ENCODE peak calls at places on chromosomes 13 and 19, in seven cellular contexts. Q, W, I, D, T, Z and F are unnamed samples.

GRCh38 chr13:40438999-40439797 is 227.2 kb downstream of the FOXO1 start:
- DNase-seq in Q (no peak), W (no peak), I (no peak), D (no peak), T (no peak), Z (peak; percentile 56), F (no peak)

GRCh38 chr13:75299913-75300862 is 181.8 kb downstream of the TBC1D4 start:
- DNase-seq in Q (no peak), W (no peak), I (no peak), D (no peak), T (no peak), Z (peak; percentile 39), F (no peak)

GRCh38 chr13:20684535-20684934 is 19.0 kb upstream of the IL17D start:
- DNase-seq in Q (no peak), W (no peak), I (no peak), D (no peak), T (no peak), Z (peak; percentile 61), F (no peak)

GRCh38 chr19:55594996-55595530 is 4.3 kb downstream of the FIZ1 start:
- DNase-seq in Q (no peak), W (no peak), I (no peak), D (no peak), T (no peak), Z (no peak), F (no peak)

GRCh38 chr19:3496392-3497273 is 3.8 kb downstream of the DOHH start:
- DNase-seq in Q (no peak), W (no peak), I (no peak), D (no peak), T (no peak), Z (no peak), F (no peak)

GRCh38 chr19:53308339-53308811 is 25.2 kb upstream of the ZNF845 start:
- DNase-seq in Q (no peak), W (peak; percentile 61), I (no peak), D (no peak), T (no peak), Z (peak; percentile 22), F (no peak)

GRCh38 chr13:95921485-95921884 is 131.7 kb downstream of the UGGT2 start:
- DNase-seq in Q (no peak), W (no peak), I (no peak), D (no peak), T (no peak), Z (no peak), F (no peak)

GRCh38 chr13:110250258-110250891 is 56.6 kb downstream of the COL4A1 start:
- DNase-seq in Q (no peak), W (no peak), I (no peak), D (no peak), T (peak; percentile 23), Z (peak; percentile 91), F (peak; percentile 39)

GRCh38 chr13:79407349-79407979 is 1.4 kb upstream of the RBM26 start:
- DNase-seq in Q (no peak), W (no peak), I (no peak), D (no peak), T (no peak), Z (no peak), F (no peak)

GRCh38 chr13:50989476-50989875 is 79.9 kb downstream of the RNASEH2B start:
- DNase-seq in Q (no peak), W (no peak), I (no peak), D (no peak), T (no peak), Z (peak; percentile 42), F (no peak)

GRCh38 chr13:113941571-113942191 is 32.2 kb downstream of the C13orf46 start:
- DNase-seq in Q (no peak), W (no peak), I (no peak), D (no peak), T (no peak), Z (no peak), F (peak; percentile 36)

GRCh38 chr13:100789968-100790367 is 115.4 kb upstream of the TMTC4 start:
- DNase-seq in Q (no peak), W (no peak), I (no peak), D (no peak), T (no peak), Z (no peak), F (no peak)

GRCh38 chr13:97435794-97436193 is 1.8 kb downstream of the RAP2A start:
- DNase-seq in Q (no peak), W (no peak), I (no peak), D (no peak), T (no peak), Z (peak; percentile 19), F (no peak)

GRCh38 chr13:20843177-20843576 is 59.4 kb downstream of the XPO4 start:
- DNase-seq in Q (no peak), W (no peak), I (no peak), D (no peak), T (no peak), Z (peak; percentile 82), F (no peak)

GRCh38 chr13:48411281-48412099 is 1.4 kb downstream of the LPAR6 start:
- DNase-seq in Q (no peak), W (peak; percentile 67), I (no peak), D (no peak), T (no peak), Z (no peak), F (no peak)

GRCh38 chr13:52141299-52141698 is 12.4 kb upstream of the NEK5 start:
- DNase-seq in Q (no peak), W (no peak), I (no peak), D (no peak), T (no peak), Z (no peak), F (no peak)

GRCh38 chr19:32669205-32669785 is 5.7 kb downstream of the ANKRD27 start:
- DNase-seq in Q (no peak), W (no peak), I (no peak), D (no peak), T (no peak), Z (no peak), F (no peak)

GRCh38 chr13:36888645-36889044 is 31.4 kb downstream of the SMAD9 start:
- DNase-seq in Q (no peak), W (no peak), I (no peak), D (no peak), T (no peak), Z (no peak), F (no peak)

GRCh38 chr13:76223565-76223964 is 587.4 kb downstream of the LMO7 start:
- DNase-seq in Q (no peak), W (no peak), I (no peak), D (no peak), T (no peak), Z (no peak), F (no peak)

GRCh38 chr13:50119593-50119992 is 104.3 kb downstream of the KCNRG start:
- DNase-seq in Q (no peak), W (no peak), I (no peak), D (no peak), T (no peak), Z (peak; percentile 65), F (no peak)

DNA sequence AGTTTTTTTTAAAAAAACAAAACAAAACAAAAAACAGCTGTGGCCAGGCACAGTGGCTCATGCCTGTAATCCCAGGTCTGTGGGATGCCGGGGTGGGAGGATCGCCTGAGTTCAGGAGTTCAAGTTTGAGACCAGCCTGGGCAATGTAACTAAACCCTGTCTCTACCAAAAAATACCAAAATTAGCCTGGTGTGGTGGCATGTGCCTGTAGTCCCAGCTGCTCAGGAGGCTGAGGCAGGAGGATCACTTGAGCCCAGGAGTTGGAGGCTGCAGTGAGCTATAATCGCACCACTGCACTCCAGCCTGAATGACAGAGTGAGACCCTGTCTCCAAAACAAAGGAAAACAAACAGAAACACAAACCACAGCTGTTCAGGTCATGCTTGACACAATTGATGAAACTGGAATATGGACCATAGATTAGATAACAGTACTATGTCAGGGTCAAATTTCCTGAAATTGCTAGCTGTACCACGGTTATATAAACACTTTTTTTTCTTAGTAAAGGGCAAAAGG is 6.9 kb upstream of the ANGPTL4 start:
- DNase-seq in Q (no peak), W (no peak), I (no peak), D (no peak), T (no peak), Z (peak; percentile 64), F (no peak)
- TF ChIP-seq CTCF in Q (no peak), W (no peak), I (no peak), D (no peak), T (no peak), Z (no peak), F (no peak)

GRCh38 chr19:480016-480855 is 16.1 kb upstream of the MADCAM1 start:
- DNase-seq in Q (peak; percentile 89), W (peak; percentile 38), I (no peak), D (peak; percentile 79), T (peak; percentile 11), Z (peak; percentile 55), F (peak; percentile 83)
- TF ChIP-seq CTCF in Q (peak; percentile 68), W (peak; percentile 59), I (peak; percentile 57), D (peak; percentile 50), T (peak; percentile 64), Z (peak; percentile 45), F (peak; percentile 73)

GRCh38 chr19:1247747-1248453 is 483 bp upstream of the MIDN start:
- DNase-seq in Q (peak; percentile 79), W (no peak), I (no peak), D (no peak), T (no peak), Z (peak; percentile 64), F (peak; percentile 86)

GRCh38 chr19:1244693-1245451 is 3.3 kb downstream of the ATP5F1D start:
- DNase-seq in Q (peak; percentile 89), W (no peak), I (no peak), D (no peak), T (no peak), Z (no peak), F (peak; percentile 98)

GRCh38 chr19:1245468-1245867 is 2.9 kb upstream of the MIDN start:
- DNase-seq in Q (no peak), W (no peak), I (no peak), D (no peak), T (no peak), Z (no peak), F (no peak)

GRCh38 chr19:1243768-1244692 is 2.5 kb downstream of the ATP5F1D start:
- DNase-seq in Q (peak; percentile 91), W (peak; percentile 86), I (no peak), D (peak; percentile 79), T (peak; percentile 65), Z (peak; percentile 86), F (peak; percentile 94)

GRCh38 chr19:1245884-1246816 is 2.2 kb upstream of the MIDN start:
- DNase-seq in Q (peak; percentile 77), W (no peak), I (no peak), D (no peak), T (no peak), Z (no peak), F (peak; percentile 74)
- TF ChIP-seq CTCF in Q (no peak), W (no peak), I (no peak), D (no peak), T (no peak), Z (no peak), F (no peak)

DNA sequence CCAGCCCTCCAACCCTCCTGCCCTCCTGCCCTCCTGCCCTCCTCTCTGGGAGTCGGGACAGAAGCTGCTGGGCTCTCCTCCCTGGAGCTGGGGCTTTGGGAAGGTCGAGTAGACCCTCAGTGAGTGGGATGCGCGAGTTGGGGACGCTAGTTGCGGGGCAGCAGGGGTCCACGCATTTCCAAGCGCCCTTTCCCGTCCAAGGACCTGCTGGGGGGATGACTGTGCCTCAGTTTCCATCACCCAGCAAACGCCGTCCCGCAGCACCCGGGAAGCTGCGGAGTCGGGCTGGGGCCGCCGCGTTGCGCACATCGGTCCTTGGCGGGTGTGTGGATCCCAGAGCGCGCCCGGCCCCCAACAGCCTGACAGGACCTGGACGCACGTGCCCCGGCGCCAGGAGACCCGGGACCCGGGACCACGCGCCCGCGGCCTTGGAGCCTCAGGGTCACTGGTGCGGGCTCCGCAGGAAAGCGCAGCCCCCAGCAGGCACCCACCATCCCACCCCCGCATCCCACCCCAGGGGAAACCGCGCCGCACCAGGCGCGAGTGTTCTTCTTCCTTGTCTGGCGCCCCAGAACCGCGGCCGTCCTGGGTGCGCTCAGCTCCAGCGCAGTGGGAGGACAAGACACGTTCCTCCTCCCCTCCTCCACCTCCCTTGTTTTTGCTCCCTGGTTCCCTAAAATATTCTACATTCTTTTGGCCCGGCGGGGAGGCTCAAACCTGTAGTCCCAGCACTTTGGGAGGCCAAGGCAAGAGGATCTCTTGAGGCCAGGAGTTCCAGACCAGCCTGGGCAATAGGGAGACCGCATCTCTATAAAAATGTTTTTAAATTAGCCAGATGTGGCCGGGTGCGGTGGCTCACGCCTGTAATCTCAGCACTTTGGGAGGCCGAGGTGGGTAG is 9.2 kb downstream of the ONECUT3 start:
- DNase-seq in Q (no peak), W (no peak), I (no peak), D (no peak), T (no peak), Z (no peak), F (no peak)
- TF ChIP-seq CTCF in Q (no peak), W (no peak), I (no peak), D (no peak), T (no peak), Z (no peak), F (no peak)